ENCODE peak calls at places on chromosomes 13 and 19, in seven cellular contexts. D is H1, M is SK-N-SH, Q is GM12878, A is K562, V is GM12891, X is HepG2. S is an unnamed sample.

GRCh38 chr19:7636691-7637373 is at the start of gene STXBP2:
- DNase-seq in A (peak; percentile 98), X (peak; percentile 61), V (peak; percentile 100), D (peak; percentile 97), Q (peak; percentile 35), M (peak; percentile 73), S (peak; percentile 99)

GRCh38 chr19:16338470-16339360 is 14.1 kb downstream of the KLF2 start:
- DNase-seq in Q (peak; percentile 59), M (no peak), X (peak; percentile 28), D (no peak), A (no peak), V (peak; percentile 70), S (peak; percentile 63)

GRCh38 chr19:2646866-2647535 is 55.5 kb downstream of the GNG7 start:
- DNase-seq in A (no peak), D (no peak), M (no peak), Q (no peak), X (no peak), V (no peak), S (no peak)

GRCh38 chr13:36418022-36418805 is 14.1 kb upstream of the CCNA1 start:
- DNase-seq in M (no peak), A (no peak), D (no peak), V (no peak), Q (peak; percentile 32), X (no peak), S (no peak)

GRCh38 chr19:10805075-10805757 is 30.8 kb downstream of the TMED1 start:
- DNase-seq in Q (no peak), D (no peak), M (no peak), V (no peak), A (no peak), X (no peak), S (no peak)

GRCh38 chr19:3818918-3819317 is 32.7 kb upstream of the MATK start:
- DNase-seq in Q (no peak), X (no peak), M (no peak), A (no peak), V (no peak), D (no peak), S (no peak)

GRCh38 chr13:73223372-73223781 is 164.6 kb downstream of the KLF5 start:
- DNase-seq in D (no peak), X (no peak), M (no peak), Q (peak; percentile 34), A (no peak), V (no peak), S (no peak)

GRCh38 chr19:4977299-4978174 is 8.6 kb downstream of the KDM4B start:
- DNase-seq in X (no peak), M (peak; percentile 81), D (no peak), A (no peak), Q (no peak), V (no peak), S (no peak)

GRCh38 chr13:95137096-95137495 is 164.2 kb downstream of the ABCC4 start:
- DNase-seq in D (no peak), X (no peak), M (peak; percentile 11), V (no peak), Q (no peak), A (no peak), S (no peak)

GRCh38 chr19:14113762-14114414 is 3.7 kb downstream of the PRKACA start:
- DNase-seq in Q (no peak), M (no peak), X (no peak), V (no peak), D (peak; percentile 80), A (peak; percentile 84), S (no peak)

GRCh38 chr19:31071157-31071855 is 277.9 kb downstream of the TSHZ3 start:
- DNase-seq in X (no peak), V (no peak), M (no peak), Q (no peak), D (no peak), A (no peak), S (no peak)

GRCh38 chr19:45356760-45357444 is 13.5 kb downstream of the ERCC2 start:
- DNase-seq in X (no peak), D (no peak), M (peak; percentile 32), Q (no peak), V (no peak), A (no peak), S (no peak)

GRCh38 chr19:3784607-3785463 is 1.3 kb downstream of the MATK start:
- DNase-seq in Q (no peak), A (no peak), V (no peak), M (no peak), D (peak; percentile 56), X (no peak), S (no peak)

GRCh38 chr19:50461066-50461875 is 15.0 kb upstream of the EMC10 start:
- DNase-seq in V (peak; percentile 85), M (peak; percentile 93), Q (peak; percentile 53), D (peak; percentile 84), X (peak; percentile 71), A (peak; percentile 88), S (peak; percentile 87)

GRCh38 chr13:79392882-79393563 is 13.0 kb downstream of the RBM26 start:
- DNase-seq in M (no peak), V (no peak), A (peak; percentile 24), D (no peak), Q (no peak), X (no peak), S (no peak)

GRCh38 chr13:42218576-42218975 is 53.4 kb upstream of the AKAP11 start:
- DNase-seq in X (no peak), Q (no peak), M (no peak), D (no peak), A (no peak), V (no peak), S (no peak)

GRCh38 chr13:81874681-81875661 is 1534.0 kb upstream of the SPRY2 start:
- DNase-seq in M (no peak), V (no peak), X (peak; percentile 10), A (no peak), Q (no peak), D (peak; percentile 63), S (no peak)

GRCh38 chr13:30375436-30375835 is 46.9 kb upstream of the UBE2L5 start:
- DNase-seq in D (no peak), V (no peak), X (no peak), A (no peak), M (no peak), Q (no peak), S (no peak)

GRCh38 chr19:8269724-8270123 is 38.4 kb downstream of the CD320 start:
- DNase-seq in V (no peak), M (no peak), Q (no peak), D (no peak), A (no peak), X (no peak), S (no peak)

GRCh38 chr19:35232912-35233311 is 4.4 kb upstream of the FAM187B start:
- DNase-seq in A (no peak), Q (no peak), X (peak; percentile 21), V (no peak), D (no peak), M (no peak), S (no peak)

GRCh38 chr19:9362905-9363304 is at the start of gene ZNF177:
- DNase-seq in D (no peak), A (peak; percentile 28), V (no peak), X (no peak), M (peak; percentile 79), Q (no peak), S (no peak)
- TF ChIP-seq TAF1 in D (no peak), A (no peak), V (no peak), X (no peak), M (no peak), Q (no peak), S (no peak)

DNA sequence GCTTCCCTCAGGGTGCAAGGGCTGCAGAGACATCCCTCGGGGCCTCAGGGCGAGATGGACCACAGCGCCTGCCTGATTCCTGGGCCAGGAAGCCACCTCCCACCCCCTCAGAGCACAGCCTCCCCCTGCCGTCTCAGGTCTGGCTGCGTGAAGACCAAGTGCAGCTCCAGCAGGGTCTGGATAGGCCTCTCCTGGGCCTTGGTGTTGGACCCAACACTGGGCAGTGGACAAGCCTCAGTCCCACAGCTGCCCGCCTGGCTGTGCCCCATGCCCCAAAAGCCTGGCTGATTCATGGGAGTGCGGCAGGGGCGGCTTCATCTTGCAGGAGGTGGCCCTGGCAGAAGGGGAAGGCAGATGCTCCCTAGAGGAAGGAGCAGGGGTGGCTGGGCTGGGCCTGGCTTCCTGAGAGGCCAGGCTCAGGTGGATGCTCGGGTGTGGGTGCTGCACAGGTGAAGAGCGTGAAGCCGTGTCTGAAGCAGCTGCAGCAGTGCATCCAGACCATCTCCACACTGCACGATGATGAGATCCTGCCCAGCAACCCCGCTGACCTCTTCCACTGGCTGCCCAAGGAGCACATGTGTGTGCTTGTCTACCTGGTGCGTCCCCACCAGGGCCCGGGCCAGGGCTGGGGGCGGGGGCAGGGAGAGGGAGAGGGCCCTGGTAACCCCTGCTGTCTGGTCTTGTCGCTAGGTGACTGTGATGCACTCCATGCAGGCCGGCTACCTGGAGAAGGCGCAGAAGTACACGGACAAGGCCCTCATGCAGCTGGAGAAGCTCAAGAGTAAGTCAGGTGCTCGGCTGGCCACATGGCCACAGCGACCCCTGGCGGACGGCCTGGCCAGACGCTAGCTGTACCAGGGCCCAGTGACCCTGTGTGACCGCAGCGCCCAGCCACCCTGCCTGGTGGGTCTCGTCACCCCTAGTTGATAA is 21.7 kb downstream of the MAU2 start:
- DNase-seq in M (peak; percentile 94), X (peak; percentile 44), D (peak; percentile 95), Q (no peak), V (no peak), A (peak; percentile 87), S (peak; percentile 83)
- TF ChIP-seq TAF1 in M (no peak), X (no peak), D (no peak), Q (no peak), V (no peak), A (no peak), S (no peak)

DNA sequence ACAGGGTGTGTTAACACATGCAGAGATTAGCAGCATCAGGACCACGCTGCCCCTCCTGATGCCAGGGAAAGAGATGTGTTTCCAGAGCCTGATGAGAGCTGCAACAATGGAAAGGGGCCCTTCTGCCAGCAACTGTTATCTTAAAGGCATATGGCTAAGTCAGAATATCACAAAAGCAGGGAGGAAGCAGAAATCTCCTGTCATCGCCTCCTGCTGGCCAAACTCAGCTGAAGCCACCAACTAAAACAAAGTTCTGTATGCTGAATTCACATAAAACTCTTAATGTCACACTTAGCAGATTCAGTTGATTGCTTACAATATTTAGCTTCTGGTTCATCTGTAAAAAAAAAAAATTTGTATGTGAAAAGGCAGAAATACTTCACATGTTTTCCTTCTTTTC is 178.2 kb downstream of the GPC5 start:
- DNase-seq in Q (no peak), D (peak; percentile 63), X (peak; percentile 1), V (no peak), A (peak; percentile 37), M (no peak), S (no peak)
- TF ChIP-seq TAF1 in Q (no peak), D (no peak), X (no peak), V (no peak), A (no peak), M (no peak), S (no peak)

DNA sequence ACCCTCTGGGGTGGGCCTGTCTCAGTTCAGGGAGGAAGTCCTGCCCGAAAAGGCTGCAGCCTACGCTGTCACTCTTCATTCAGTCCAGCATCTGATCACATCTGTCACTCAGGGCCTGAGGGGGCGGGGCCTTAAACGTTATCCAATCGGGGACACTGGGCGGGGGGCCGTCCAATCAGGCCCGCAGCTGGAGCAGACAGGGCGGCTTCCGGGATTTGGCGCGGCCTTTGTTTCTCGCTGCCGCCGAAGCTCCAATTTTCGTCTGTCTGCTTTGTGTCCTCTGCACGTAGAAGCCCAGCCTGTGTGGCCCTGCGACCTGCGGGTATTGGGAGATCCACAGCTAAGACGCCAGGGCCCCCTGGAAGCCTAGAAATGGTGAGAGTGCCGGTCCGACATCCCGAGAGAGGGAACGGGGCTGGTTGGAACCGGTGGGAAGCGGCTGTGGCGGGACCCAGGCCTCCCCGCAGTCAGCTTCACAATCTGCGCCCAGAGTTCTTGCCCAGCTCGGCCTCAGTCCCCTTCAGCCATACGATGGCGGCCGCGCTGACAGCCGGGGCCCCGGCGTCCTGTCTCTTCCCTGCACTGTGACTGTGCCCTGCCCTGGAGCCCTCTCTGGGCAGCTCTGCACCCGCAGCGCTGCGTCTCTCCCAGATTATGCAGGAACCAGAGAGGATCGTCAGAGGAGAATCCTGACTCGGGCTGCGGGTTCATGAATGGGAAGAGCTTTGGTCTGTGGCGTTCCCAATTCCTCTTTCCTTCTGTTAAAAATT is at the start of gene ZNF730:
- DNase-seq in X (no peak), M (peak; percentile 85), Q (peak; percentile 13), A (peak; percentile 51), V (peak; percentile 51), D (peak; percentile 91), S (peak; percentile 64)
- TF ChIP-seq TAF1 in X (no peak), M (no peak), Q (no peak), A (no peak), V (no peak), D (peak; percentile 83), S (no peak)

S was measured in GM12892.